ENCODE peak calls at places on chromosomes 1 and 21, in seven cellular contexts. I is right lobe of liver, D is WTC11, J is RWPE1, M is lung, P is upper lobe of left lung, S is OCI-LY7. Q is an unnamed sample.

GRCh38 chr1:193221641-193222040 is 35.2 kb upstream of the B3GALT2 start:
- DNase-seq in D (no peak), S (no peak), I (no peak), P (no peak), M (no peak), J (no peak), Q (no peak)

GRCh38 chr1:184836934-184837698 is 82.5 kb upstream of the EDEM3 start:
- DNase-seq in M (no peak), J (no peak), P (no peak), S (peak; percentile 6), I (no peak), D (no peak), Q (no peak)

GRCh38 chr1:101235241-101235695 is 1.6 kb upstream of the S1PR1 start:
- DNase-seq in I (no peak), J (peak; percentile 52), P (no peak), D (no peak), S (no peak), M (no peak), Q (peak; percentile 61)

GRCh38 chr21:45990741-45991605 is 9.4 kb downstream of the COL6A1 start:
- DNase-seq in I (peak; percentile 51), S (no peak), J (no peak), D (peak; percentile 9), P (no peak), M (no peak), Q (peak; percentile 2)

GRCh38 chr1:182304218-182305016 is 87.2 kb downstream of the GLUL start:
- DNase-seq in P (no peak), M (no peak), D (no peak), S (no peak), J (no peak), I (no peak), Q (no peak)

GRCh38 chr1:115558275-115558674 is 83.5 kb upstream of the VANGL1 start:
- DNase-seq in S (no peak), J (no peak), I (no peak), P (no peak), D (no peak), M (no peak), Q (no peak)

GRCh38 chr1:63836374-63836773 is 62.6 kb downstream of the ROR1 start:
- DNase-seq in D (no peak), J (no peak), P (no peak), S (no peak), I (no peak), M (no peak), Q (no peak)

GRCh38 chr1:61050541-61051454 is 31.6 kb upstream of the NFIA start:
- DNase-seq in M (peak; percentile 45), S (no peak), D (peak; percentile 53), J (peak; percentile 34), P (peak; percentile 51), I (peak; percentile 70), Q (no peak)

GRCh38 chr1:24393892-24394291 is 19.7 kb downstream of the STPG1 start:
- DNase-seq in J (peak; percentile 85), S (no peak), P (no peak), I (no peak), D (no peak), M (peak; percentile 15), Q (no peak)

GRCh38 chr1:172442404-172442803 is 1.5 kb downstream of the PIGC start:
- DNase-seq in S (no peak), J (no peak), I (no peak), M (no peak), P (no peak), D (no peak), Q (no peak)

GRCh38 chr1:172447641-172448040 is 3.8 kb upstream of the PIGC start:
- DNase-seq in P (peak; percentile 30), I (no peak), J (no peak), M (no peak), D (no peak), S (no peak), Q (no peak)

GRCh38 chr1:172442843-172443565 is 865 bp downstream of the PIGC start:
- DNase-seq in I (no peak), J (no peak), D (no peak), P (no peak), S (no peak), M (no peak), Q (no peak)

GRCh38 chr1:172446547-172446946 is 2.7 kb upstream of the PIGC start:
- DNase-seq in J (no peak), S (no peak), P (no peak), D (no peak), M (no peak), I (no peak), Q (no peak)

GRCh38 chr1:172443666-172444453 is at the start of gene PIGC:
- DNase-seq in I (peak; percentile 93), P (peak; percentile 95), S (peak; percentile 92), D (peak; percentile 91), M (peak; percentile 93), J (peak; percentile 90), Q (peak; percentile 94)
- TF ChIP-seq CTCF in I (peak; percentile 90), P (peak; percentile 91), S (peak; percentile 86), D (peak; percentile 78), M (peak; percentile 70), J (peak; percentile 89), Q (peak; percentile 85)

GRCh38 chr1:179264506-179264905 is 29.1 kb upstream of the SOAT1 start:
- DNase-seq in D (no peak), P (no peak), I (no peak), M (no peak), J (no peak), S (no peak), Q (no peak)
- TF ChIP-seq CTCF in D (no peak), P (no peak), I (no peak), M (no peak), J (no peak), S (no peak), Q (no peak)

GRCh38 chr1:40979241-40980067 is at the start of gene CTPS1:
- DNase-seq in M (peak; percentile 95), S (peak; percentile 95), J (peak; percentile 97), I (peak; percentile 97), D (peak; percentile 94), P (peak; percentile 93), Q (peak; percentile 96)
- TF ChIP-seq CTCF in M (no peak), S (peak; percentile 70), J (no peak), I (no peak), D (no peak), P (peak; percentile 24), Q (peak; percentile 50)

DNA sequence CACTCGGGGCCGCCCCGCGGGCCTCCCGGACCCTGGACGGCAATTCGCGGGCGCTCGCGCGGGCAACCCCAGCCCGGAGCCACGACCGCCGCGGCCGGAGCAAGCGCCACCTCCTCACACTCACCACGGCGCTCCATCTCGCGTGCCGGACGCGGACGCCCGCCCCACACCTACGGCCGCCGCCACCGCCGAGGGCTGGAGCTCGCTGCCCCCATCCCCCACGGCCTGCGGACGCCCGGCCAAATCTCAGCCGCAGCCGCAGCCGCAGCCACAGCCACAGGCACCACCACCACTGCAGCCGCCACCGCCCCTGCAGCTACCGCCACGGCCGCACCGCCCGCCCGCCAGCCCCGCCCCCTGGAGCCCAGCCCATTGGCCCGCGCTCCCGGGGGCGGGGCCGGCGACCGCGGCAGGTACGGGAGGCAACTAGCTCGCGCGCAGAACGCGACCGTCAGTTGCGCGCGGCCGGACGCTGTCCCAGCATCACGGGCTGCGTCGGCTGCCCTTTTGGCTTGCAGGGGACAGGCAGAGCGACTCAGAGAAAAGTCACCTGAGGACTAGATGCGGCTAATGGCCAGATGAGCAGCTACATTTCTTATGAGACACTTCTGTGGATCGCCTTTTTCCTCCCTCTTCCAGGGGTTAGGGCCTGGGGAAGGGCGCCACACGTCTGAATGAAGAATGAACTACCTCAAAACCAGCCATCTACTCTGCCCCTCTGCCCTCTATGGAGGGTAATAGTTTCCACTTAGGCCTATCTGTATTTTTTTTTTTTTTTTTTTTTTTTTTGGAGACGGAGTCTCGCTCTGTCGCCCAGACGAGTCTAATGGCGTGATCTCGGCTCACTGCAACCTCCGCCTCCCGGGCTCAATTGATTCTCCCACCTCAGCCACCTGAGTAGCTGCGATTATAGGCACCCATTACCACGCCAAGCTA is at the start of gene ARHGAP29:
- DNase-seq in I (peak; percentile 93), D (peak; percentile 92), M (peak; percentile 85), P (peak; percentile 85), J (peak; percentile 84), S (peak; percentile 40), Q (peak; percentile 57)
- TF ChIP-seq CTCF in I (no peak), D (no peak), M (no peak), P (no peak), J (no peak), S (no peak), Q (no peak)

GRCh38 chr1:109790329-109790728 is 26.6 kb upstream of the EPS8L3 start:
- DNase-seq in J (no peak), I (no peak), D (no peak), P (no peak), M (no peak), S (no peak), Q (no peak)

GRCh38 chr1:109787211-109787844 is 23.6 kb upstream of the EPS8L3 start:
- DNase-seq in M (no peak), I (peak; percentile 29), D (no peak), J (peak; percentile 79), S (no peak), P (no peak), Q (no peak)

GRCh38 chr1:109789771-109790170 is 26.0 kb upstream of the EPS8L3 start:
- DNase-seq in M (no peak), S (no peak), D (no peak), J (no peak), I (no peak), P (peak; percentile 20), Q (no peak)

GRCh38 chr1:109787845-109788605 is 24.3 kb upstream of the EPS8L3 start:
- DNase-seq in S (no peak), D (no peak), M (no peak), I (peak; percentile 56), P (peak; percentile 20), J (no peak), Q (peak; percentile 25)

GRCh38 chr1:109788695-109789521 is 25.2 kb upstream of the EPS8L3 start:
- DNase-seq in P (peak; percentile 18), D (peak; percentile 58), I (peak; percentile 49), M (no peak), J (no peak), S (peak; percentile 10), Q (peak; percentile 30)
- TF ChIP-seq CTCF in P (no peak), D (peak; percentile 37), I (no peak), M (no peak), J (no peak), S (no peak), Q (no peak)

Q was measured in activated CD8-positive, alpha-beta T cell treated with anti-CD3 and anti-CD28 coated beads for 36 hours.